ENCODE peak calls at places on chromosome 13, in nine cellular contexts. V, A, T, C, B, G, H, S and E are unnamed samples.

GRCh38 chr13:49567501-49567900 is 17.9 kb downstream of the RCBTB1 start:
- DNase-seq in B (no peak), A (no peak), G (no peak), C (no peak), S (no peak), V (no peak), T (no peak), H (no peak), E (no peak)

GRCh38 chr13:62524061-62524460 is 1108.4 kb upstream of the PCDH20 start:
- DNase-seq in B (no peak), T (no peak), C (no peak), V (no peak), G (no peak), A (no peak), H (no peak), S (no peak), E (no peak)

GRCh38 chr13:40406405-40407138 is 259.9 kb downstream of the FOXO1 start:
- DNase-seq in T (peak), H (peak), A (no peak), C (no peak), V (no peak), B (no peak), G (no peak), S (no peak), E (no peak)

GRCh38 chr13:109162248-109163051 is 533.0 kb downstream of the MYO16 start:
- DNase-seq in C (no peak), H (no peak), T (no peak), B (no peak), A (no peak), G (no peak), S (no peak), V (no peak), E (no peak)

GRCh38 chr13:90696254-90696653 is 651.2 kb upstream of the MIR17HG start:
- DNase-seq in H (peak), V (no peak), G (no peak), C (no peak), S (no peak), B (no peak), A (no peak), T (peak), E (no peak)

GRCh38 chr13:25886438-25887214 is 165.2 kb downstream of the SHISA2 start:
- DNase-seq in A (no peak), C (no peak), H (peak), B (no peak), G (no peak), T (peak), V (no peak), S (no peak), E (no peak)

GRCh38 chr13:48531416-48532145 is 1.3 kb downstream of the RCBTB2 start:
- DNase-seq in B (no peak), G (no peak), C (peak), A (no peak), S (no peak), H (peak), T (no peak), V (no peak), E (no peak)

GRCh38 chr13:111900390-111901180 is 166.4 kb upstream of the SOX1 start:
- DNase-seq in C (no peak), H (no peak), A (no peak), V (no peak), S (no peak), B (no peak), T (no peak), G (no peak), E (no peak)

GRCh38 chr13:42001580-42001979 is 40.7 kb upstream of the VWA8 start:
- DNase-seq in H (peak), T (peak), A (no peak), V (no peak), S (peak), B (no peak), G (no peak), C (peak), E (no peak)

GRCh38 chr13:26929971-26930730 is 169.6 kb upstream of the GPR12 start:
- DNase-seq in C (peak), A (peak), T (peak), H (peak), G (peak), V (peak), B (peak), S (peak), E (peak)

DNA sequence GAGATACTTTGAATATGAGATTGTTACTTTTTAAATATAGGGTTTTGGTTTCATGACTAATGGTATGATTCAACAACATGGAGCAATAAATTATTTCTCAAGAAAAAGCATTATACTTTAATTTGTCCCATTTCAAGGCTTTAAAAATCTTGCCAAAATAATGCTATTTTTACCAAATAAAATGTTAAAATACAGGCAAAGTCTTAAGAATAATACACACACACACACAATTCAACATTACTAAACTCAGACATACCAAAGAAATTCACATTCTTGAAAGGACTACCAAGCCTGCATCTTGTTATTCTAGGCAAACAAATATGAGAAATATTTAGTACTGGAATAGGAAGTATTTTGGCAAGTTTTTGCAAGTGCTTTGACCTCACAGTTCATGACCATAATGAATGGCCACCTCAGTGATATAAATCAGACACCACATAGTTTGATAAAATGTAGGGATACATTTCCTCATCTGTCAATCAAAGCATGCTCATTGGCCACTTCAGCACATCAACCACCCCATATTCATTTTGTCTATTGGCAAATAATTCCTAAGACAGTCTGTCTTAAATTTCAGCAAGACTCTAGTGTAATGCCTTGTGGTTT is 107.2 kb downstream of the NALCN start:
- DNase-seq in A (no peak), H (peak), T (peak), C (no peak), B (no peak), G (no peak), V (no peak), S (no peak), E (no peak)
- H3K27ac ChIP-seq in A (no peak), H (peak), T (no peak), C (no peak), B (no peak), G (no peak), V (no peak), S (no peak), E (no peak)

GRCh38 chr13:75790198-75790970 is 154.3 kb downstream of the LMO7 start:
- DNase-seq in C (no peak), G (no peak), A (no peak), H (no peak), V (no peak), T (no peak), B (no peak), S (no peak), E (no peak)
- H3K27ac ChIP-seq in C (no peak), G (peak), A (no peak), H (no peak), V (no peak), T (no peak), B (peak), S (no peak), E (no peak)

GRCh38 chr13:99153219-99153618 is 47.4 kb upstream of the UBAC2 start:
- DNase-seq in V (no peak), C (no peak), G (no peak), B (no peak), A (no peak), T (peak), S (no peak), H (no peak), E (no peak)

GRCh38 chr13:99151516-99151915 is 49.1 kb upstream of the UBAC2 start:
- DNase-seq in B (no peak), H (peak), C (peak), T (peak), S (no peak), V (no peak), G (no peak), A (no peak), E (no peak)

GRCh38 chr13:99155821-99156220 is 44.8 kb upstream of the UBAC2 start:
- DNase-seq in C (no peak), S (no peak), G (no peak), T (no peak), A (no peak), H (no peak), B (no peak), V (no peak), E (no peak)

GRCh38 chr13:99154064-99154463 is 46.6 kb upstream of the UBAC2 start:
- DNase-seq in B (no peak), G (no peak), A (no peak), T (no peak), V (no peak), C (no peak), S (no peak), H (no peak), E (no peak)

DNA sequence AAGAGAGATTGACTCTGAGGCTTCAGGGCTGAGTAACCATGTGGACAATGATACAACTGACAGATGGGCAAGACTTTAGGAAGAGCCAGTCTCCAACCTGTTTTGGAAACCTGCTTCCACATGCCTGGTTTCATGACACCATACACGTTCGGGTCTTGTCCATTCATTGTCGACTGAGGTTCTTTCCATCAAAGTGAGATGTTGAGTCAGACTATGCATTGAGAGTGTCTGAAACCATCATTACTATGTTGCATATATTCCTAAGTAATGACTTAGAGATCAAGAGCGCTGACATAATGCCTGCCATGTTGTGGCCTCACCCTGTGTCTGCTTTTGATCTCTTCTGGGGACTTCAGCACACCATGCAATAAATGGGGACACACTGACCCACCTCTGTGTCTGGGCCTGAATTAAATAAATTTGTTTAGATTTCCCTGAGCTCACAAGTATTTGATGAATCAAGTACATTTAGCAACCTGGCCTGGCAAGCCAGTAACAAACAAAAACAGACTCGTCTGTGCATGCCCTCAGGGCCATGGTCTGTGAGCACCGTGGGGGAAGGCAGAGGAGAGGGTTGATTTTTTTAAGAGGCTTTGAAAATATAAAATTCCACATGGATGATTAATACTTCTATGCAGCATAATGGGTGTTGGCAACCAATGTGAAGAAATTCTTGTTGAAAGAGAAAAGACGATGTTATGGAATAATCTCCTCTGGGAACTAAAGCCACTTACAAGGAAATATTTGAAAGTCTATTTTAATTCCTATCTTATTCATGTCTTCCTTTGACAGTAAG is 49.9 kb upstream of the UBAC2 start:
- DNase-seq in G (no peak), A (no peak), H (peak), C (no peak), V (no peak), B (no peak), T (peak), S (no peak), E (no peak)
- H3K27ac ChIP-seq in G (no peak), A (no peak), H (peak), C (no peak), V (no peak), B (no peak), T (no peak), S (no peak), E (no peak)

GRCh38 chr13:23378009-23378632 is 55.4 kb downstream of the SACS start:
- DNase-seq in B (no peak), S (no peak), H (peak), V (no peak), C (peak), T (peak), G (no peak), A (peak), E (peak)
- H3K27ac ChIP-seq in B (no peak), S (no peak), H (peak), V (no peak), C (no peak), T (no peak), G (peak), A (no peak), E (peak)